ENCODE peak calls at places on chromosome 13, in four cellular contexts. V is K562, C is H1, N is HepG2. Z is an unnamed sample.

GRCh38 chr13:111343186-111343805 is 22.9 kb downstream of the TEX29 start:
- DNase-seq in V (no peak), N (no peak), C (no peak), Z (no peak)

GRCh38 chr13:20151016-20151415 is 9.8 kb downstream of the GJA3 start:
- DNase-seq in C (no peak), V (peak; percentile 52), N (no peak), Z (no peak)

GRCh38 chr13:102651892-102652291 is 43.0 kb downstream of the METTL21C start:
- DNase-seq in V (no peak), N (no peak), C (no peak), Z (no peak)

GRCh38 chr13:84962141-84962750 is 837.0 kb downstream of the SLITRK6 start:
- DNase-seq in C (no peak), N (no peak), V (no peak), Z (no peak)

GRCh38 chr13:75760182-75760981 is 124.3 kb downstream of the LMO7 start:
- DNase-seq in N (peak; percentile 98), C (no peak), V (no peak), Z (peak; percentile 50)

GRCh38 chr13:21717817-21718216 is 46.9 kb downstream of the FGF9 start:
- DNase-seq in N (no peak), V (no peak), C (no peak), Z (no peak)

GRCh38 chr13:74306496-74306895 is 172.3 kb upstream of the KLF12 start:
- DNase-seq in C (no peak), V (no peak), N (no peak), Z (no peak)

GRCh38 chr13:25727250-25727649 is 324.6 kb downstream of the SHISA2 start:
- DNase-seq in V (no peak), N (no peak), C (no peak), Z (no peak)

GRCh38 chr13:26300140-26300539 is 46.2 kb downstream of the CDK8 start:
- DNase-seq in N (no peak), V (peak; percentile 27), C (no peak), Z (no peak)

GRCh38 chr13:80877209-80877943 is 536.5 kb upstream of the SPRY2 start:
- DNase-seq in C (no peak), V (no peak), N (no peak), Z (no peak)

GRCh38 chr13:29733069-29733700 is 117.2 kb downstream of the UBL3 start:
- DNase-seq in C (no peak), N (no peak), V (peak; percentile 2), Z (no peak)

GRCh38 chr13:108508263-108508662 is 121.1 kb upstream of the MYO16 start:
- DNase-seq in N (peak; percentile 2), C (no peak), V (peak; percentile 27), Z (peak; percentile 26)

GRCh38 chr13:82565191-82565590 is 1317.1 kb downstream of the SLITRK1 start:
- DNase-seq in V (peak; percentile 9), N (no peak), C (no peak), Z (no peak)

GRCh38 chr13:44425041-44425814 is 51.6 kb downstream of the SERP2 start:
- DNase-seq in V (no peak), N (no peak), C (no peak), Z (no peak)

GRCh38 chr13:46948338-46948737 is 51.5 kb upstream of the HTR2A start:
- DNase-seq in C (no peak), N (no peak), V (no peak), Z (no peak)

GRCh38 chr13:32824671-32825070 is 191.6 kb upstream of the KL start:
- DNase-seq in V (no peak), N (no peak), C (no peak), Z (peak; percentile 17)

GRCh38 chr13:69970521-69970920 is 137.1 kb upstream of the ATXN8OS start:
- DNase-seq in N (no peak), C (no peak), V (no peak), Z (no peak)

GRCh38 chr13:45040173-45040572 is 50.8 kb downstream of the GPALPP1 start:
- DNase-seq in V (no peak), C (no peak), N (no peak), Z (no peak)

GRCh38 chr13:77696863-77697207 is 652 bp upstream of the SLAIN1 start:
- DNase-seq in C (no peak), V (no peak), N (no peak), Z (no peak)

GRCh38 chr13:98324105-98324504 is 147.0 kb upstream of the RNF113B start:
- DNase-seq in V (no peak), C (no peak), N (no peak), Z (no peak)

GRCh38 chr13:64556391-64556790 is 2673.7 kb downstream of the PCDH9 start:
- DNase-seq in N (no peak), C (no peak), V (no peak), Z (no peak)

GRCh38 chr13:111423168-111423785 is 102.8 kb downstream of the TEX29 start:
- DNase-seq in N (no peak), C (no peak), V (no peak), Z (no peak)

GRCh38 chr13:33132644-33133440 is 116.6 kb downstream of the KL start:
- DNase-seq in V (no peak), N (no peak), C (no peak), Z (no peak)

GRCh38 chr13:94667190-94667589 is 45.2 kb downstream of the SOX21 start:
- DNase-seq in V (no peak), C (no peak), N (no peak), Z (no peak)

GRCh38 chr13:99432637-99433542 is 68.4 kb upstream of the TM9SF2 start:
- DNase-seq in C (no peak), N (peak; percentile 84), V (peak; percentile 39), Z (peak; percentile 60)
- TF ChIP-seq PHF8 in C (no peak), N (no peak), V (no peak), Z (no peak)

GRCh38 chr13:79771493-79771892 is 290.5 kb downstream of the NDFIP2 start:
- DNase-seq in C (no peak), N (no peak), V (no peak), Z (no peak)
- TF ChIP-seq PHF8 in C (no peak), N (no peak), V (no peak), Z (no peak)

GRCh38 chr13:97316390-97316789 is 94.3 kb downstream of the MBNL2 start:
- DNase-seq in N (no peak), V (no peak), C (no peak), Z (no peak)
- TF ChIP-seq PHF8 in N (no peak), V (no peak), C (no peak), Z (no peak)

GRCh38 chr13:42361701-42362100 is 89.7 kb downstream of the AKAP11 start:
- DNase-seq in V (no peak), C (no peak), N (no peak), Z (no peak)

GRCh38 chr13:42367836-42368235 is 95.9 kb downstream of the AKAP11 start:
- DNase-seq in C (no peak), V (no peak), N (no peak), Z (no peak)

GRCh38 chr13:42364613-42365000 is 92.7 kb downstream of the AKAP11 start:
- DNase-seq in C (no peak), N (no peak), V (no peak), Z (peak; percentile 4)

GRCh38 chr13:42360046-42360445 is 88.1 kb downstream of the AKAP11 start:
- DNase-seq in C (no peak), N (no peak), V (no peak), Z (no peak)

DNA sequence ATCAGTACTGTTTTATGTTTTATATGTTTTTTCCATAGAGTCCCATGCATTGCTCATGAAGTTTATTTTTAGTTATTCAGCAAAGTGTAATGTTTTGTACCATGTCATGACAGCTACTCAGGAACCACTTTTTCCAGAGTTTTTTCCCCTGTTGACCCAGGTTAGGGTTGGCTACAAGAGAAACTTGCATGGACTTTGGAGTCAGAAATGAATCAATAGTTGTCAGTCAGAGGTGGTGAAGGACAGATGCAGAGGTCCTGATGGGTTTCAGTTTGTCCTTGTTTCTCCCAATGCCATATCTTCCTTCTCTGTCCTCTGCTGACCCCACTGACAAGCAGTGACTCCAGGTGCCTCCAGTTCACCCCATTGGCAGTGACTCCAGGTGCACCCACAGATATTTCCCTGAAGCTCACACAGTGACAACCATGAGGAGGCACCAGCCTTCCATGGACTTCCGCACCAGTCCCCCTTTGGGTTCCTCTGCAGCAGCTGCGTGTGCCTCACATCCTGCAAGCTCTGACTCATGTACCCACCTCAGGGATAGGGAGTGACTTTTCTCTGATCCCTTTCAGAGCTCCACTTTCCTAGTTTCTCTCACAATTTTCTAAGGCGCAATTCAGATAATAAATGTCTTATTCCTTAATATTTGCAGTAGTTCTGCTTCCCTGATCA is 92.1 kb downstream of the AKAP11 start:
- DNase-seq in C (no peak), N (no peak), V (no peak), Z (peak; percentile 4)
- TF ChIP-seq PHF8 in C (no peak), N (no peak), V (no peak), Z (no peak)

DNA sequence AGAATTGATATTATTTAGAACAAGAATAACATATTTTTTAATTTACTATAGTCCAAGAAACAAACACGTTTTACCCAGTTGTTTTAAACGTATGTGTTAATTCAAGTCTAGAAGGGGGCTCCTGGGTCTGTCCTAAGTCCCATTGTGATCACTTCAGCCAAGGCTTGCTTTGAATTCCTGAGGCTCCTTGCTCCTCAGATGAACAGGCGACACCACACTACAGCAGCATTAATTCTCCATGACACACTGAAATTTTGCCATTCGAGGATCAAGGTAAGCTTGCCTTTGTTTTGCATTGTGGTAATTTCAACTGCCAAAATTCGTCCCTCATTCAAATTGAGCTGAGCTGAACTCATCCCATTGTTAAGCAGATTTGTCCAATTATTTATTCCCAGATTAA is 1442.6 kb downstream of the SLITRK5 start:
- DNase-seq in V (no peak), N (no peak), C (no peak), Z (no peak)
- TF ChIP-seq PHF8 in V (no peak), N (no peak), C (no peak), Z (no peak)

GRCh38 chr13:113483504-113484287 is 6.8 kb downstream of the DCUN1D2 start:
- DNase-seq in N (no peak), V (no peak), C (no peak), Z (no peak)
- TF ChIP-seq PHF8 in N (no peak), V (no peak), C (no peak), Z (no peak)

Z was measured in A549.